ENCODE peak calls at places on chromosome 5, in six cellular contexts. One of them, this sample, is unnamed.

GRCh38 chr5:154593091-154593490 is 115.1 kb upstream of the HAND1 start:
- DNase-seq in spleen: no peak
- DNase-seq in IMR-90: peak
- DNase-seq in body of pancreas: no peak
- DNase-seq in stomach: no peak
- DNase-seq in A549: no peak
- DNase-seq in this sample: no peak

GRCh38 chr5:174751154-174751990 is 27.0 kb downstream of the MSX2 start:
- DNase-seq in stomach: no peak
- DNase-seq in body of pancreas: no peak
- DNase-seq in IMR-90: no peak
- DNase-seq in spleen: no peak
- DNase-seq in A549: no peak
- DNase-seq in this sample: no peak

GRCh38 chr5:114789773-114790402 is 379.8 kb downstream of the TRIM36 start:
- DNase-seq in spleen: no peak
- DNase-seq in A549: peak
- DNase-seq in stomach: no peak
- DNase-seq in IMR-90: no peak
- DNase-seq in body of pancreas: no peak
- DNase-seq in this sample: no peak

GRCh38 chr5:92838253-92838652 is 742.8 kb downstream of the NR2F1-AS1 start:
- DNase-seq in body of pancreas: no peak
- DNase-seq in A549: peak
- DNase-seq in stomach: no peak
- DNase-seq in spleen: no peak
- DNase-seq in IMR-90: no peak
- DNase-seq in this sample: no peak

GRCh38 chr5:151589878-151590570 is 1.1 kb downstream of the FAT2 start:
- DNase-seq in A549: no peak
- DNase-seq in body of pancreas: no peak
- DNase-seq in spleen: no peak
- DNase-seq in IMR-90: no peak
- DNase-seq in stomach: no peak
- DNase-seq in this sample: no peak

GRCh38 chr5:96117863-96118651 is 156.4 kb upstream of the ELL2 start:
- DNase-seq in IMR-90: peak
- DNase-seq in stomach: peak
- DNase-seq in spleen: no peak
- DNase-seq in A549: peak
- DNase-seq in body of pancreas: no peak
- DNase-seq in this sample: no peak

GRCh38 chr5:134824681-134825080 is 21.1 kb upstream of the C5orf24 start:
- DNase-seq in A549: no peak
- DNase-seq in body of pancreas: no peak
- DNase-seq in stomach: no peak
- DNase-seq in IMR-90: no peak
- DNase-seq in spleen: no peak
- DNase-seq in this sample: no peak

GRCh38 chr5:81232449-81233079 is 558 bp upstream of the CKMT2 start:
- DNase-seq in IMR-90: no peak
- DNase-seq in A549: no peak
- DNase-seq in stomach: no peak
- DNase-seq in spleen: no peak
- DNase-seq in body of pancreas: peak
- DNase-seq in this sample: peak

GRCh38 chr5:161847896-161848510 is at the start of gene GABRA1:
- DNase-seq in stomach: no peak
- DNase-seq in body of pancreas: no peak
- DNase-seq in A549: no peak
- DNase-seq in spleen: no peak
- DNase-seq in IMR-90: no peak
- DNase-seq in this sample: no peak

GRCh38 chr5:53355316-53355715 is 125.1 kb upstream of the FST start:
- DNase-seq in IMR-90: peak
- DNase-seq in body of pancreas: no peak
- DNase-seq in spleen: no peak
- DNase-seq in stomach: no peak
- DNase-seq in A549: no peak
- DNase-seq in this sample: no peak

GRCh38 chr5:30749971-30750370 is 443.5 kb upstream of the CDH6 start:
- DNase-seq in spleen: no peak
- DNase-seq in stomach: no peak
- DNase-seq in A549: no peak
- DNase-seq in IMR-90: peak
- DNase-seq in body of pancreas: no peak
- DNase-seq in this sample: no peak

GRCh38 chr5:38650540-38651275 is 94.3 kb upstream of the LIFR start:
- DNase-seq in spleen: no peak
- DNase-seq in body of pancreas: no peak
- DNase-seq in stomach: no peak
- DNase-seq in IMR-90: peak
- DNase-seq in A549: no peak
- DNase-seq in this sample: no peak

GRCh38 chr5:435961-436640 is 6.9 kb upstream of the EXOC3 start:
- DNase-seq in IMR-90: peak
- DNase-seq in A549: peak
- DNase-seq in spleen: peak
- DNase-seq in stomach: no peak
- DNase-seq in body of pancreas: no peak
- DNase-seq in this sample: no peak

GRCh38 chr5:112691758-112692157 is 45.9 kb upstream of the APC start:
- DNase-seq in IMR-90: peak
- DNase-seq in body of pancreas: peak
- DNase-seq in stomach: no peak
- DNase-seq in spleen: no peak
- DNase-seq in A549: peak
- DNase-seq in this sample: no peak

GRCh38 chr5:66436721-66437120 is 159.5 kb upstream of the MAST4 start:
- DNase-seq in body of pancreas: no peak
- DNase-seq in spleen: no peak
- DNase-seq in IMR-90: no peak
- DNase-seq in A549: peak
- DNase-seq in stomach: no peak
- DNase-seq in this sample: no peak

GRCh38 chr5:146206257-146206656 is 2.9 kb downstream of the RBM27 start:
- DNase-seq in body of pancreas: no peak
- DNase-seq in A549: no peak
- DNase-seq in spleen: no peak
- DNase-seq in stomach: no peak
- DNase-seq in IMR-90: no peak
- DNase-seq in this sample: no peak

GRCh38 chr5:146203872-146204192 is 427 bp downstream of the RBM27 start:
- DNase-seq in spleen: no peak
- DNase-seq in IMR-90: no peak
- DNase-seq in stomach: no peak
- DNase-seq in body of pancreas: no peak
- DNase-seq in A549: no peak
- DNase-seq in this sample: no peak

GRCh38 chr5:146199216-146199815 is 4.1 kb upstream of the RBM27 start:
- DNase-seq in stomach: no peak
- DNase-seq in body of pancreas: no peak
- DNase-seq in spleen: no peak
- DNase-seq in IMR-90: no peak
- DNase-seq in A549: no peak
- DNase-seq in this sample: no peak

GRCh38 chr5:146205499-146206202 is 2.2 kb downstream of the RBM27 start:
- DNase-seq in body of pancreas: no peak
- DNase-seq in stomach: no peak
- DNase-seq in A549: no peak
- DNase-seq in IMR-90: no peak
- DNase-seq in spleen: no peak
- DNase-seq in this sample: no peak

GRCh38 chr5:146203011-146203871 is at the start of gene RBM27:
- DNase-seq in IMR-90: peak
- DNase-seq in body of pancreas: peak
- DNase-seq in spleen: peak
- DNase-seq in A549: peak
- DNase-seq in stomach: peak
- DNase-seq in this sample: peak
- TF ChIP-seq POLR2A in IMR-90: peak
- TF ChIP-seq POLR2A in body of pancreas: peak
- TF ChIP-seq POLR2A in spleen: no peak
- TF ChIP-seq POLR2A in A549: peak
- TF ChIP-seq POLR2A in stomach: no peak
- TF ChIP-seq POLR2A in this sample: peak

DNA sequence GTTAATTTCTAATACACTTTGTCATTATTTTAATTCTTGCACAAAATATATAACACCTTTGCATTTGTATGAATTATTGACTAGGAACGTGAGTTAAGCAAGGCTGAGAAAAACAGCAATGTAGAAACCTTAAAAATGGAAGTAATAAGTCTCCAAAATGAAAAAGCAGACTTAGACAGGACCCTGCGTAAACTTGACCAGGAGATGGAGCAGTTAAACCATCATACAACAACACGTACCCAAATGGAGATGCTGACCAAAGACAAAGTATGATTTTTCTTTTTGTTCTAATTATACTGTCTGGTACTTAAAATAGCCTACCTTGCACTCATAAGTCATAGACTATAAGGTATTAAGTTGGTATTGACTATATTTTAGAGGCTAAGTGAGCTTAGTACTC is 34.4 kb downstream of the RAD50 start:
- DNase-seq in body of pancreas: no peak
- DNase-seq in stomach: no peak
- DNase-seq in IMR-90: peak
- DNase-seq in spleen: no peak
- DNase-seq in A549: peak
- DNase-seq in this sample: no peak
- TF ChIP-seq CTCF in body of pancreas: no peak
- TF ChIP-seq CTCF in stomach: no peak
- TF ChIP-seq CTCF in IMR-90: peak
- TF ChIP-seq CTCF in spleen: no peak
- TF ChIP-seq CTCF in A549: no peak
- TF ChIP-seq CTCF in this sample: no peak

GRCh38 chr5:1633605-1634336 is 110.0 kb upstream of the LPCAT1 start:
- DNase-seq in spleen: peak
- DNase-seq in stomach: peak
- DNase-seq in body of pancreas: peak
- DNase-seq in A549: peak
- DNase-seq in IMR-90: peak
- DNase-seq in this sample: peak
- TF ChIP-seq POLR2A in spleen: peak
- TF ChIP-seq POLR2A in stomach: no peak
- TF ChIP-seq POLR2A in body of pancreas: peak
- TF ChIP-seq POLR2A in A549: peak
- TF ChIP-seq POLR2A in IMR-90: peak
- TF ChIP-seq POLR2A in this sample: peak

DNA sequence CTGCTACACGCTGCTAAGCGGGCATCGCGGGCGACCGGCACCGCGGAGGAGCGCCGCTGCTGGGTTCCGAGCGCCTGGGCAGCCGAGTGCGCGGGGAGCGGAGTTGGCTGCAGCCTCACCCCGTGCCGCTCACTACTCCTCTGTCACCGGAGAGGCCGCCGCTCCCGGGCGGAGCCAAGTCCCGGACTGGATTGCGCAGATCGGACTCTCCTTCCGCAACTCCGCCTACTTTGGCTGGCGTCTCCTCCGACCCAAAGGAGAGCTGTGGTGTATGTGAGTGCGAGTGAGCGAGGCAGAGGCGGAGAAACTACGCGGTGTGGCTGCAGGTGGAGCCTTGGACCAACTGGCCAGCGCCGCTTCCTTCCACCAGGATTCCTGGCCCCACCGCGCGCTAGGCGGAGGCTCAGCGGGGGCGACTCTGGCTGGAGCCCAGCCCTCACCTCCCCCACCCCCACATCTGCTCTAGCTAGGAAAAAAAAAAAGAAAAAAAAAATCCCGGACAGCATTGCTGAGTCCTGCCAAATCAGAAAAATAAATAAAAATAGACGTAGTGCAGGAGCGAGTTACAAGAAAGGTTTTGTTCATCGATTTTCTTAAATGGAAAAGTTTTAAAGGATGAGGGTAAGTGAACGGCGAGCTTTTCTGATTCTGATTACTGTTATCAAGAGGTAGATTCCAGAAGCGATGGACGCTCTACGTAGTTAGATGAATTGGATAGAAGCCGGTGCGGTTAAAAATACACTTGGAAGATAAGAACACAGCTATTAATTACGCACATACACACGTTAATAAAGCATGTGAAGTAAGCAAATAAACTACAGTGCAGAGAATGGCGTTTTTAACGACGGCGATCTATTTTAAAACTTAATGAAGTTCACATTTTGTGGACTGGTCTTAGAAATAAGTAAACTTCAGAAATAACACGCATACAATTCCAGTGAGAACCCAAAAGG is at the start of gene SEMA6A:
- DNase-seq in spleen: peak
- DNase-seq in body of pancreas: peak
- DNase-seq in A549: peak
- DNase-seq in IMR-90: peak
- DNase-seq in stomach: peak
- DNase-seq in this sample: peak
- TF ChIP-seq CTCF in spleen: peak
- TF ChIP-seq CTCF in body of pancreas: peak
- TF ChIP-seq CTCF in A549: no peak
- TF ChIP-seq CTCF in IMR-90: no peak
- TF ChIP-seq CTCF in stomach: no peak
- TF ChIP-seq CTCF in this sample: no peak

GRCh38 chr5:94691947-94692346 is 73.5 kb downstream of the SLF1 start:
- DNase-seq in A549: peak
- DNase-seq in spleen: no peak
- DNase-seq in IMR-90: peak
- DNase-seq in stomach: no peak
- DNase-seq in body of pancreas: no peak
- DNase-seq in this sample: no peak

GRCh38 chr5:94690778-94691177 is 72.3 kb downstream of the SLF1 start:
- DNase-seq in body of pancreas: no peak
- DNase-seq in IMR-90: peak
- DNase-seq in A549: no peak
- DNase-seq in stomach: no peak
- DNase-seq in spleen: no peak
- DNase-seq in this sample: no peak

GRCh38 chr5:94689871-94690270 is 71.4 kb downstream of the SLF1 start:
- DNase-seq in body of pancreas: no peak
- DNase-seq in A549: no peak
- DNase-seq in spleen: no peak
- DNase-seq in stomach: no peak
- DNase-seq in IMR-90: no peak
- DNase-seq in this sample: no peak

GRCh38 chr5:94692610-94693009 is 74.1 kb downstream of the SLF1 start:
- DNase-seq in stomach: no peak
- DNase-seq in IMR-90: no peak
- DNase-seq in spleen: no peak
- DNase-seq in A549: no peak
- DNase-seq in body of pancreas: no peak
- DNase-seq in this sample: no peak

DNA sequence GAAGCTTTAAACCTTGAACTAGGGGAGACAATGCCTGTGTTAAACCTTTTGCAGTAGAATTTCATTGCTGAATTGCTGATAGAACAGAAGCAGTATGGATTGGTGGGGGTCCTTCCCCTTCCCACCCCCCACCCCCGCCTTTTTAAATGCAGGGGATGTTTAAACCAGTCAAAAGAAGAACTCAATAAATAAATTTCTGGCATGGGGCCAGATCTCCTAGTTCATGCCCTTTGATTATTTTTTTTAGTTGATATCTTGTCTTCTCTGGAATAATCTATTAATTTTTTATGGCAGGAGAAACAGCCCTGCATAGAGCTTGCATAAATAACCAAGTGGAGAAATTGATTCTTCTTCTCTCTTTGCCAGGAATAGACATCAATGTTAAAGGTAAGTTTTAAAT is 72.8 kb downstream of the SLF1 start:
- DNase-seq in body of pancreas: no peak
- DNase-seq in A549: no peak
- DNase-seq in spleen: no peak
- DNase-seq in stomach: no peak
- DNase-seq in IMR-90: no peak
- DNase-seq in this sample: no peak
- TF ChIP-seq POLR2A in body of pancreas: no peak
- TF ChIP-seq POLR2A in A549: no peak
- TF ChIP-seq POLR2A in spleen: no peak
- TF ChIP-seq POLR2A in stomach: no peak
- TF ChIP-seq POLR2A in IMR-90: no peak
- TF ChIP-seq POLR2A in this sample: no peak